ENCODE peak calls at places on chromosomes 16 and 17, in four cellular contexts. E is CD4-positive, alpha-beta T cell; R is fibroblast of gingiva; J is fibroblast of pulmonary artery. P is an unnamed sample.

GRCh38 chr17:56933151-56933745 is 19.4 kb upstream of the TRIM25 start:
- DNase-seq in E (no peak), R (no peak), J (no peak), P (no peak)

GRCh38 chr16:51641191-51641765 is 490.2 kb upstream of the SALL1 start:
- DNase-seq in E (no peak), R (no peak), J (no peak), P (no peak)

GRCh38 chr16:10937068-10937859 is 5.0 kb downstream of the DEXI start:
- DNase-seq in E (no peak), R (no peak), J (no peak), P (peak)

GRCh38 chr17:56699186-56699895 is 105.8 kb downstream of the NOG start:
- DNase-seq in E (no peak), R (peak), J (peak), P (peak)

GRCh38 chr16:22675745-22676540 is 138.0 kb upstream of the HS3ST2 start:
- DNase-seq in E (no peak), R (no peak), J (no peak), P (no peak)

GRCh38 chr16:53123753-53124152 is 69.0 kb downstream of the CHD9 start:
- DNase-seq in E (no peak), R (no peak), J (peak), P (no peak)

GRCh38 chr16:1105888-1106620 is 10.0 kb upstream of the C1QTNF8 start:
- DNase-seq in E (peak), R (peak), J (peak), P (peak)

GRCh38 chr17:77811521-77811920 is 147.0 kb upstream of the TNRC6C start:
- DNase-seq in E (no peak), R (peak), J (peak), P (no peak)

GRCh38 chr17:36148559-36149295 is 27.7 kb downstream of the TBC1D3B start:
- DNase-seq in E (peak), R (peak), J (peak), P (peak)

P was measured in lung microvascular endothelial cell.